ENCODE peak calls at places on chromosomes 6 and 20, in six cellular contexts. One of them, this sample, is unnamed.

GRCh38 chr6:44072452-44072958 is 54.7 kb downstream of the MRPL14 start:
- DNase-seq in A549: no peak
- DNase-seq in endothelial cell of umbilical vein: no peak
- DNase-seq in K562: no peak
- DNase-seq in GM12878: no peak
- DNase-seq in HepG2: no peak
- DNase-seq in this sample: no peak

GRCh38 chr20:41344938-41345728 is 4.5 kb downstream of the LPIN3 start:
- DNase-seq in A549: no peak
- DNase-seq in endothelial cell of umbilical vein: no peak
- DNase-seq in K562: no peak
- DNase-seq in GM12878: no peak
- DNase-seq in HepG2: no peak
- DNase-seq in this sample: no peak

GRCh38 chr6:155448823-155449789 is 6.5 kb downstream of the NOX3 start:
- DNase-seq in A549: no peak
- DNase-seq in endothelial cell of umbilical vein: peak; percentile 48
- DNase-seq in K562: no peak
- DNase-seq in GM12878: no peak
- DNase-seq in HepG2: no peak
- DNase-seq in this sample: no peak

GRCh38 chr6:142850653-142851434 is 94.1 kb downstream of the HIVEP2 start:
- DNase-seq in A549: no peak
- DNase-seq in endothelial cell of umbilical vein: peak; percentile 59
- DNase-seq in K562: no peak
- DNase-seq in GM12878: peak; percentile 64
- DNase-seq in HepG2: no peak
- DNase-seq in this sample: no peak

GRCh38 chr6:89667872-89668556 is 29.5 kb upstream of the LYRM2 start:
- DNase-seq in A549: no peak
- DNase-seq in endothelial cell of umbilical vein: peak; percentile 6
- DNase-seq in K562: no peak
- DNase-seq in GM12878: no peak
- DNase-seq in HepG2: no peak
- DNase-seq in this sample: no peak

GRCh38 chr6:158170656-158171081 is 2.5 kb downstream of the GTF2H5 start:
- DNase-seq in A549: no peak
- DNase-seq in endothelial cell of umbilical vein: peak; percentile 45
- DNase-seq in K562: no peak
- DNase-seq in GM12878: no peak
- DNase-seq in HepG2: peak; percentile 78
- DNase-seq in this sample: no peak

GRCh38 chr6:25788305-25788922 is 33.9 kb downstream of the SLC17A4 start:
- DNase-seq in A549: peak; percentile 57
- DNase-seq in endothelial cell of umbilical vein: peak; percentile 69
- DNase-seq in K562: peak; percentile 57
- DNase-seq in GM12878: no peak
- DNase-seq in HepG2: peak; percentile 72
- DNase-seq in this sample: peak; percentile 61

GRCh38 chr6:39295538-39295937 is 18.7 kb downstream of the KCNK17 start:
- DNase-seq in A549: no peak
- DNase-seq in endothelial cell of umbilical vein: no peak
- DNase-seq in K562: peak; percentile 68
- DNase-seq in GM12878: no peak
- DNase-seq in HepG2: no peak
- DNase-seq in this sample: no peak

GRCh38 chr20:28562510-28562898 is 2695.0 kb upstream of the DEFB115 start:
- DNase-seq in A549: peak; percentile 96
- DNase-seq in endothelial cell of umbilical vein: no peak
- DNase-seq in K562: peak; percentile 3
- DNase-seq in GM12878: no peak
- DNase-seq in HepG2: no peak
- DNase-seq in this sample: no peak

GRCh38 chr6:106739387-106739786 is 110.0 kb downstream of the QRSL1 start:
- DNase-seq in A549: peak; percentile 56
- DNase-seq in endothelial cell of umbilical vein: no peak
- DNase-seq in K562: no peak
- DNase-seq in GM12878: no peak
- DNase-seq in HepG2: no peak
- DNase-seq in this sample: no peak

GRCh38 chr6:6772751-6773150 is 184.2 kb downstream of the LY86 start:
- DNase-seq in A549: no peak
- DNase-seq in endothelial cell of umbilical vein: no peak
- DNase-seq in K562: no peak
- DNase-seq in GM12878: no peak
- DNase-seq in HepG2: no peak
- DNase-seq in this sample: no peak

GRCh38 chr20:43576108-43576507 is 14.6 kb upstream of the IFT52 start:
- DNase-seq in A549: no peak
- DNase-seq in endothelial cell of umbilical vein: no peak
- DNase-seq in K562: no peak
- DNase-seq in GM12878: no peak
- DNase-seq in HepG2: no peak
- DNase-seq in this sample: no peak

GRCh38 chr20:53623454-53624206 is 30.0 kb upstream of the ZNF217 start:
- DNase-seq in A549: peak; percentile 88
- DNase-seq in endothelial cell of umbilical vein: peak; percentile 85
- DNase-seq in K562: peak; percentile 65
- DNase-seq in GM12878: peak; percentile 60
- DNase-seq in HepG2: peak; percentile 77
- DNase-seq in this sample: peak; percentile 87

GRCh38 chr20:33863440-33864323 is 52.5 kb downstream of the CHMP4B start:
- DNase-seq in A549: no peak
- DNase-seq in endothelial cell of umbilical vein: no peak
- DNase-seq in K562: no peak
- DNase-seq in GM12878: no peak
- DNase-seq in HepG2: no peak
- DNase-seq in this sample: no peak

GRCh38 chr6:5681480-5681879 is 325.2 kb downstream of the NRN1 start:
- DNase-seq in A549: no peak
- DNase-seq in endothelial cell of umbilical vein: no peak
- DNase-seq in K562: no peak
- DNase-seq in GM12878: no peak
- DNase-seq in HepG2: no peak
- DNase-seq in this sample: peak; percentile 29

GRCh38 chr20:62365814-62366369 is 1.2 kb downstream of the LAMA5 start:
- DNase-seq in A549: peak; percentile 85
- DNase-seq in endothelial cell of umbilical vein: no peak
- DNase-seq in K562: peak; percentile 74
- DNase-seq in GM12878: no peak
- DNase-seq in HepG2: no peak
- DNase-seq in this sample: no peak

GRCh38 chr20:62366370-62367135 is 559 bp downstream of the LAMA5 start:
- DNase-seq in A549: peak; percentile 65
- DNase-seq in endothelial cell of umbilical vein: no peak
- DNase-seq in K562: peak; percentile 89
- DNase-seq in GM12878: no peak
- DNase-seq in HepG2: peak; percentile 61
- DNase-seq in this sample: no peak

GRCh38 chr20:62362991-62363919 is 3.9 kb downstream of the LAMA5 start:
- DNase-seq in A549: peak; percentile 80
- DNase-seq in endothelial cell of umbilical vein: no peak
- DNase-seq in K562: no peak
- DNase-seq in GM12878: no peak
- DNase-seq in HepG2: no peak
- DNase-seq in this sample: no peak

GRCh38 chr20:62363920-62364851 is 2.9 kb downstream of the LAMA5 start:
- DNase-seq in A549: peak; percentile 62
- DNase-seq in endothelial cell of umbilical vein: peak; percentile 88
- DNase-seq in K562: no peak
- DNase-seq in GM12878: no peak
- DNase-seq in HepG2: no peak
- DNase-seq in this sample: no peak

GRCh38 chr20:62364911-62365736 is 2.0 kb downstream of the LAMA5 start:
- DNase-seq in A549: peak; percentile 56
- DNase-seq in endothelial cell of umbilical vein: no peak
- DNase-seq in K562: no peak
- DNase-seq in GM12878: no peak
- DNase-seq in HepG2: no peak
- DNase-seq in this sample: no peak
- TF ChIP-seq MYC in A549: no peak
- TF ChIP-seq MYC in endothelial cell of umbilical vein: no peak
- TF ChIP-seq MYC in K562: no peak
- TF ChIP-seq MYC in GM12878: no peak
- TF ChIP-seq MYC in HepG2: no peak
- TF ChIP-seq MYC in this sample: no peak

GRCh38 chr6:27297857-27298730 is 14.0 kb downstream of the POM121L2 start:
- DNase-seq in A549: peak; percentile 82
- DNase-seq in endothelial cell of umbilical vein: peak; percentile 37
- DNase-seq in K562: peak; percentile 63
- DNase-seq in GM12878: no peak
- DNase-seq in HepG2: peak; percentile 42
- DNase-seq in this sample: peak; percentile 58
- H3K4me3 ChIP-seq in A549: peak overlapping the region; percentile 58
- H3K4me3 ChIP-seq in endothelial cell of umbilical vein: no peak overlapping the region
- H3K4me3 ChIP-seq in K562: peak overlapping the region; percentile 67
- H3K4me3 ChIP-seq in GM12878: no peak overlapping the region
- H3K4me3 ChIP-seq in HepG2: peak overlapping the region; percentile 63
- H3K4me3 ChIP-seq in this sample: no peak overlapping the region

GRCh38 chr20:62956387-62957135 is 4.1 kb downstream of the SLC17A9 start:
- DNase-seq in A549: no peak
- DNase-seq in endothelial cell of umbilical vein: no peak
- DNase-seq in K562: no peak
- DNase-seq in GM12878: no peak
- DNase-seq in HepG2: no peak
- DNase-seq in this sample: no peak

GRCh38 chr20:62955519-62956386 is 3.2 kb downstream of the SLC17A9 start:
- DNase-seq in A549: no peak
- DNase-seq in endothelial cell of umbilical vein: no peak
- DNase-seq in K562: no peak
- DNase-seq in GM12878: no peak
- DNase-seq in HepG2: peak; percentile 98
- DNase-seq in this sample: peak; percentile 76

GRCh38 chr20:62958388-62959100 is 6.0 kb downstream of the SLC17A9 start:
- DNase-seq in A549: no peak
- DNase-seq in endothelial cell of umbilical vein: no peak
- DNase-seq in K562: no peak
- DNase-seq in GM12878: no peak
- DNase-seq in HepG2: no peak
- DNase-seq in this sample: no peak

GRCh38 chr20:62959101-62959971 is 6.8 kb downstream of the SLC17A9 start:
- DNase-seq in A549: no peak
- DNase-seq in endothelial cell of umbilical vein: no peak
- DNase-seq in K562: no peak
- DNase-seq in GM12878: no peak
- DNase-seq in HepG2: no peak
- DNase-seq in this sample: peak; percentile 97

DNA sequence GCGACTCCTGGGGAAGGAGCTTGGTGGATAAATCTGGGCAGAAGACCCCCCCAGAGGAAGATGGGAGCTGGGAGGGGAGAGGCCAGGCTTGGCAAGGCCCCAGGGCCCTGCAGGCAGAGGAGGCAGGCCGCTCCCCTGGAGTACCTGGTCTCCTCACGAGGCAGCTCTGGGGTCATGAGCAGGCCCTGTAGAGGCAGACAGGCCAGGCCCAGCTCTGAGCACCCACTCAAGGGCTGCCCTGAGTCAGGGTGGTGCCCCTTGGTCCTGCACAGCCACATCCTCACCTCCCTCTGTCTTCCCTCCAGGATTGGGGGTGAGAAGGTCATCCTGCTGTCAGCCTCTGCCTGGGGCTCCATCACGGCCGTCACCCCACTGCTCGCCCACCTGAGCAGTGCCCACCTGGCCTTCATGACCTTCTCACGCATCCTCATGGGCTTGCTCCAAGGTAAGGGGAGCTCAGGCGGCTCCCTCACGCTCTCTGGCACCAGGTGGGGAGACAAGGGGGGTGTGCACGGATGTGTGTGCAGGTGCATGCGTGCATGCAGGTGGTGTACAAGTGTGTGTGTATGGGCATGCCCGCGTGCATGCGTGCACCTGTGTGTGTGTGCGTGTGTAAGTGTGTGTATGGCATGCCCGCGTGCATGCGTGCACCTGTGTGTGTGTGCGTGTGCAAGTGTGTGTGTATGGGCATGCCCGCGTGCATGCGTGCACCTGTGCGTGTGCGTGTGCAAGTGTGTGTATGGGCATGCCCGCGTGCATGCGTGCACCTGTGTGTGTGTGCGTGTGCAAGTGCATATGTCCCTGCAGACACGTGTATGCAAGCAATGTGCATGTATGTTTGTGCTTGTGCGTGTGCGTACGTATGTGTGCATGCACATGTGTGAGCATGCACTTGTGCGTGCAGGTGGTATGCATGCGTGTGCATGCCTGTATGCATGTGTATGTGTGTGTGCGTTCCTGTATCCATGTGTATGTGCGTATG is 4.9 kb downstream of the SLC17A9 start:
- DNase-seq in A549: no peak
- DNase-seq in endothelial cell of umbilical vein: no peak
- DNase-seq in K562: no peak
- DNase-seq in GM12878: no peak
- DNase-seq in HepG2: no peak
- DNase-seq in this sample: no peak
- TF ChIP-seq CTCF in A549: no peak
- TF ChIP-seq CTCF in endothelial cell of umbilical vein: no peak
- TF ChIP-seq CTCF in K562: no peak
- TF ChIP-seq CTCF in GM12878: no peak
- TF ChIP-seq CTCF in HepG2: no peak
- TF ChIP-seq CTCF in this sample: no peak

GRCh38 chr20:3374296-3374695 is 33.2 kb downstream of the DNAAF9 start:
- DNase-seq in A549: no peak
- DNase-seq in endothelial cell of umbilical vein: peak; percentile 85
- DNase-seq in K562: no peak
- DNase-seq in GM12878: no peak
- DNase-seq in HepG2: no peak
- DNase-seq in this sample: no peak

GRCh38 chr20:3377644-3378043 is 29.8 kb downstream of the DNAAF9 start:
- DNase-seq in A549: no peak
- DNase-seq in endothelial cell of umbilical vein: no peak
- DNase-seq in K562: no peak
- DNase-seq in GM12878: no peak
- DNase-seq in HepG2: no peak
- DNase-seq in this sample: no peak

GRCh38 chr20:3382836-3383235 is 24.6 kb downstream of the DNAAF9 start:
- DNase-seq in A549: no peak
- DNase-seq in endothelial cell of umbilical vein: no peak
- DNase-seq in K562: no peak
- DNase-seq in GM12878: no peak
- DNase-seq in HepG2: no peak
- DNase-seq in this sample: no peak

GRCh38 chr20:3380228-3381070 is 27.0 kb downstream of the DNAAF9 start:
- DNase-seq in A549: no peak
- DNase-seq in endothelial cell of umbilical vein: no peak
- DNase-seq in K562: no peak
- DNase-seq in GM12878: no peak
- DNase-seq in HepG2: no peak
- DNase-seq in this sample: no peak

DNA sequence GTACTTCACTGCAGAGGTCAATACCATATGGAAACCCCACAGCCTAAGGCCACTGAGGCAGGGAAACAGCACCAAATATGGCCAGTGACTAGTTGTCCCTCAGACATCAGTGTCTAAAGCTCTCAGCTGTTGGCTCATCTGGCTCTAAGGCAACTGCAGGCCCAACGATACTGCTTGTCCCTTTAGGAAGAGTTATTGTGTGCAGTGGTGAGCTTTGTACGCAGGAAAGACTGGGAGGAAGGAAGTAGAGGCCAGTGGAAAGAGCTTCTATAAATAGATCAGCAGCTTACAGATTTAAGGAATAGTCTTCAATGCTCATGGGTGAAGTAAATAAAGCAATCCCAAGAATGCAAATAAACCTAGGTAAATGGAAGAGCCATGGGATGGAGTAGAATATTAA is 29.3 kb downstream of the DNAAF9 start:
- DNase-seq in A549: no peak
- DNase-seq in endothelial cell of umbilical vein: peak; percentile 83
- DNase-seq in K562: no peak
- DNase-seq in GM12878: no peak
- DNase-seq in HepG2: no peak
- DNase-seq in this sample: no peak
- TF ChIP-seq MYC in A549: no peak
- TF ChIP-seq MYC in endothelial cell of umbilical vein: no peak
- TF ChIP-seq MYC in K562: no peak
- TF ChIP-seq MYC in GM12878: no peak
- TF ChIP-seq MYC in HepG2: no peak
- TF ChIP-seq MYC in this sample: no peak

This sample was measured in NB4.